ENCODE peak calls at places on chromosome X, in five cellular contexts. S is naive B cell, C is NAMALWA, M is RPMI8226, F is suprapubic skin. Z is an unnamed sample.

GRCh38 chrX:122026665-122027064 is 979.3 kb downstream of the GLUD2 start:
- DNase-seq in S (no peak), C (no peak), M (no peak), F (no peak), Z (no peak)

GRCh38 chrX:136781180-136781797 is 557 bp upstream of the ARHGEF6 start:
- DNase-seq in S (no peak), C (no peak), M (no peak), F (no peak), Z (no peak)

GRCh38 chrX:72621619-72622485 is 49.2 kb upstream of the HDAC8 start:
- DNase-seq in S (no peak), C (no peak), M (no peak), F (no peak), Z (no peak)

GRCh38 chrX:7067266-7067665 is 80.2 kb upstream of the STS start:
- DNase-seq in S (no peak), C (no peak), M (no peak), F (no peak), Z (no peak)

GRCh38 chrX:148609766-148610698 is 109.6 kb downstream of the AFF2 start:
- DNase-seq in S (peak), C (peak), M (no peak), F (no peak), Z (no peak)

GRCh38 chrX:2691543-2692220 is 587 bp downstream of the CD99 start:
- DNase-seq in S (no peak), C (no peak), M (peak), F (peak), Z (no peak)

GRCh38 chrX:20954014-20954413 is 420.2 kb upstream of the CNKSR2 start:
- DNase-seq in S (no peak), C (no peak), M (no peak), F (no peak), Z (no peak)

GRCh38 chrX:44873415-44874270 is 655 bp downstream of the KDM6A start:
- DNase-seq in S (peak), C (peak), M (peak), F (peak), Z (no peak)

GRCh38 chrX:55767100-55767499 is 49.6 kb downstream of the RRAGB start:
- DNase-seq in S (no peak), C (no peak), M (no peak), F (no peak), Z (no peak)

GRCh38 chrX:134607523-134607922 is 50.7 kb downstream of the PLAC1 start:
- DNase-seq in S (no peak), C (no peak), M (no peak), F (no peak), Z (no peak)

GRCh38 chrX:8237718-8238117 is 66.7 kb upstream of the VCX2 start:
- DNase-seq in S (no peak), C (peak), M (no peak), F (no peak), Z (no peak)

GRCh38 chrX:129831486-129831885 is 12.2 kb downstream of the ZDHHC9 start:
- DNase-seq in S (no peak), C (no peak), M (no peak), F (no peak), Z (no peak)

GRCh38 chrX:153744210-153745066 is 19.6 kb upstream of the PLXNB3 start:
- DNase-seq in S (no peak), C (no peak), M (peak), F (peak), Z (no peak)

GRCh38 chrX:39726810-39727209 is 370.9 kb downstream of the BCOR start:
- DNase-seq in S (no peak), C (no peak), M (no peak), F (no peak), Z (no peak)

GRCh38 chrX:156001667-156002021 is 4.1 kb downstream of the IL9R start:
- DNase-seq in S (no peak), C (no peak), M (no peak), F (no peak), Z (peak)

GRCh38 chrX:31258163-31258562 is 186.3 kb upstream of the FTHL17 start:
- DNase-seq in S (no peak), C (no peak), M (no peak), F (no peak), Z (no peak)

GRCh38 chrX:67721321-67721720 is 177.5 kb downstream of the AR start:
- DNase-seq in S (no peak), C (no peak), M (no peak), F (no peak), Z (no peak)

GRCh38 chrX:38638952-38639529 is 77.7 kb downstream of the TSPAN7 start:
- DNase-seq in S (no peak), C (no peak), M (no peak), F (no peak), Z (no peak)

GRCh38 chrX:129653985-129654651 is 638 bp downstream of the APLN start:
- DNase-seq in S (no peak), C (no peak), M (peak), F (no peak), Z (no peak)

GRCh38 chrX:152833378-152833777 is 2.5 kb downstream of the NSDHL start:
- DNase-seq in S (no peak), C (no peak), M (no peak), F (no peak), Z (no peak)

GRCh38 chrX:6029014-6029413 is 199.7 kb downstream of the NLGN4X start:
- DNase-seq in S (no peak), C (no peak), M (no peak), F (no peak), Z (no peak)

GRCh38 chrX:70508296-70508911 is 63.8 kb downstream of the DLG3 start:
- DNase-seq in S (no peak), C (no peak), M (no peak), F (no peak), Z (no peak)

GRCh38 chrX:116379854-116380253 is 56.6 kb upstream of the SLC6A14 start:
- DNase-seq in S (no peak), C (no peak), M (no peak), F (no peak), Z (no peak)

GRCh38 chrX:47687249-47687648 is 28.3 kb upstream of the UXT start:
- DNase-seq in S (no peak), C (no peak), M (no peak), F (no peak), Z (no peak)

GRCh38 chrX:37818031-37818430 is 29.3 kb downstream of the DYNLT3 start:
- DNase-seq in S (peak), C (peak), M (peak), F (no peak), Z (no peak)

GRCh38 chrX:10769696-10770619 is 149.6 kb upstream of the MID1 start:
- DNase-seq in S (no peak), C (no peak), M (no peak), F (no peak), Z (peak)

GRCh38 chrX:42496239-42496638 is 281.7 kb downstream of the PPP1R2C start:
- DNase-seq in S (no peak), C (no peak), M (no peak), F (no peak), Z (no peak)

GRCh38 chrX:68830486-68831404 is 1.9 kb downstream of the EFNB1 start:
- DNase-seq in S (no peak), C (no peak), M (no peak), F (no peak), Z (no peak)

GRCh38 chrX:20739038-20739745 is 472.5 kb upstream of the RPS6KA3 start:
- DNase-seq in S (no peak), C (no peak), M (no peak), F (no peak), Z (no peak)

GRCh38 chrX:56232221-56233082 is at the start of gene KLF8:
- DNase-seq in S (peak), C (no peak), M (peak), F (peak), Z (no peak)

GRCh38 chrX:21374163-21374993 is at the start of gene CNKSR2:
- DNase-seq in S (peak), C (no peak), M (peak), F (peak), Z (no peak)

GRCh38 chrX:1536712-1537030 is 314 bp downstream of the P2RY8 start:
- DNase-seq in S (no peak), C (no peak), M (no peak), F (no peak), Z (no peak)

GRCh38 chrX:9131066-9131465 is 97.1 kb upstream of the FAM9B start:
- DNase-seq in S (no peak), C (no peak), M (no peak), F (no peak), Z (no peak)

GRCh38 chrX:38260231-38260630 is 39.6 kb upstream of the SRPX start:
- DNase-seq in S (no peak), C (peak), M (peak), F (no peak), Z (no peak)

GRCh38 chrX:151510203-151510602 is 53.3 kb upstream of the PASD1 start:
- DNase-seq in S (no peak), C (no peak), M (no peak), F (no peak), Z (no peak)